ENCODE peak calls at places on chromosome 14, in seven cellular contexts. C, Y, O, W, R, A and M are unnamed samples.

GRCh38 chr14:73491256-73491976 is 683 bp downstream of the RIOX1 start:
- DNase-seq in C (peak), Y (peak), O (peak), W (peak), R (peak), A (peak), M (peak)

GRCh38 chr14:65333926-65334687 is 78.4 kb upstream of the FUT8 start:
- DNase-seq in C (no peak), Y (peak), O (no peak), W (peak), R (no peak), A (no peak), M (no peak)

GRCh38 chr14:50943261-50943942 is 881 bp downstream of the PYGL start:
- DNase-seq in C (no peak), Y (peak), O (peak), W (peak), R (no peak), A (peak), M (peak)

GRCh38 chr14:37592288-37593274 is 2.5 kb downstream of the FOXA1 start:
- DNase-seq in C (no peak), Y (no peak), O (peak), W (no peak), R (no peak), A (no peak), M (no peak)

GRCh38 chr14:33435911-33436310 is 497.2 kb downstream of the NPAS3 start:
- DNase-seq in C (no peak), Y (no peak), O (no peak), W (no peak), R (no peak), A (peak), M (peak)

GRCh38 chr14:42424501-42424900 is 817.8 kb downstream of the LRFN5 start:
- DNase-seq in C (no peak), Y (no peak), O (no peak), W (no peak), R (no peak), A (no peak), M (no peak)

GRCh38 chr14:45868863-45869262 is 615.9 kb upstream of the MIS18BP1 start:
- DNase-seq in C (no peak), Y (no peak), O (no peak), W (no peak), R (no peak), A (no peak), M (no peak)

GRCh38 chr14:89139404-89140247 is 277.4 kb downstream of the FOXN3 start:
- DNase-seq in C (no peak), Y (no peak), O (no peak), W (no peak), R (no peak), A (no peak), M (no peak)

GRCh38 chr14:23030936-23031335 is 3.8 kb downstream of the PSMB5 start:
- DNase-seq in C (no peak), Y (no peak), O (no peak), W (no peak), R (no peak), A (no peak), M (no peak)

GRCh38 chr14:70416322-70416716 is 571 bp downstream of the SYNJ2BP start:
- DNase-seq in C (no peak), Y (no peak), O (no peak), W (no peak), R (no peak), A (no peak), M (peak)

GRCh38 chr14:66003082-66003740 is 483.0 kb upstream of the CCDC196 start:
- DNase-seq in C (no peak), Y (no peak), O (no peak), W (no peak), R (no peak), A (no peak), M (no peak)

GRCh38 chr14:105358943-105359342 is 39.4 kb upstream of the TEX22 start:
- DNase-seq in C (no peak), Y (no peak), O (no peak), W (no peak), R (peak), A (no peak), M (no peak)

GRCh38 chr14:60640859-60641721 is 8.2 kb downstream of the SIX1 start:
- DNase-seq in C (no peak), Y (no peak), O (no peak), W (no peak), R (no peak), A (no peak), M (no peak)

GRCh38 chr14:61296707-61297502 is 15.8 kb upstream of the TMEM30B start:
- DNase-seq in C (peak), Y (peak), O (peak), W (no peak), R (no peak), A (peak), M (peak)

GRCh38 chr14:40221428-40221827 is 789.2 kb upstream of the FBXO33 start:
- DNase-seq in C (no peak), Y (no peak), O (no peak), W (no peak), R (no peak), A (no peak), M (no peak)

GRCh38 chr14:104297313-104297704 is 158.9 kb downstream of the KIF26A start:
- DNase-seq in C (no peak), Y (no peak), O (no peak), W (no peak), R (peak), A (no peak), M (no peak)

GRCh38 chr14:95597784-95598204 is 62.9 kb downstream of the GLRX5 start:
- DNase-seq in C (peak), Y (no peak), O (no peak), W (no peak), R (no peak), A (no peak), M (peak)

GRCh38 chr14:32826404-32827082 is 112.1 kb upstream of the NPAS3 start:
- DNase-seq in C (no peak), Y (no peak), O (no peak), W (no peak), R (no peak), A (no peak), M (no peak)

GRCh38 chr14:56587701-56588100 is 8.1 kb downstream of the TMEM260 start:
- DNase-seq in C (no peak), Y (no peak), O (no peak), W (no peak), R (no peak), A (no peak), M (no peak)

GRCh38 chr14:67166450-67166853 is 22.8 kb upstream of the GARIN2 start:
- DNase-seq in C (peak), Y (peak), O (peak), W (no peak), R (peak), A (peak), M (no peak)

GRCh38 chr14:32382704-32383103 is 53.6 kb downstream of the AKAP6 start:
- DNase-seq in C (peak), Y (no peak), O (peak), W (no peak), R (no peak), A (no peak), M (no peak)

GRCh38 chr14:87351007-87351406 is 642.0 kb downstream of the GALC start:
- DNase-seq in C (no peak), Y (no peak), O (no peak), W (no peak), R (no peak), A (no peak), M (no peak)

GRCh38 chr14:104924421-104925213 is at the start of gene PLD4:
- DNase-seq in C (no peak), Y (no peak), O (no peak), W (no peak), R (no peak), A (peak), M (no peak)

GRCh38 chr14:65599375-65599774 is 186.8 kb downstream of the FUT8 start:
- DNase-seq in C (no peak), Y (no peak), O (no peak), W (no peak), R (no peak), A (no peak), M (no peak)

GRCh38 chr14:63777024-63777423 is 49.2 kb upstream of the SGPP1 start:
- DNase-seq in C (no peak), Y (no peak), O (no peak), W (no peak), R (no peak), A (no peak), M (peak)

GRCh38 chr14:99127651-99128167 is 144.3 kb downstream of the BCL11B start:
- DNase-seq in C (no peak), Y (peak), O (no peak), W (peak), R (no peak), A (no peak), M (peak)

GRCh38 chr14:51014625-51015024 is 70.3 kb upstream of the PYGL start:
- DNase-seq in C (peak), Y (no peak), O (no peak), W (no peak), R (no peak), A (no peak), M (no peak)

GRCh38 chr14:38405851-38406630 is 150.1 kb upstream of the CLEC14A start:
- DNase-seq in C (peak), Y (no peak), O (no peak), W (no peak), R (no peak), A (no peak), M (no peak)

GRCh38 chr14:100773331-100774163 is 46.9 kb downstream of the DLK1 start:
- DNase-seq in C (no peak), Y (no peak), O (no peak), W (no peak), R (no peak), A (no peak), M (no peak)

GRCh38 chr14:84527706-84528105 is 1002.2 kb upstream of the FLRT2 start:
- DNase-seq in C (peak), Y (no peak), O (no peak), W (no peak), R (no peak), A (no peak), M (no peak)

GRCh38 chr14:74875204-74875603 is 741 bp downstream of the PROX2 start:
- DNase-seq in C (no peak), Y (no peak), O (no peak), W (no peak), R (no peak), A (no peak), M (no peak)